ENCODE peak calls at places on chromosomes 11 and 22, in eight cellular contexts. N is NCI-H510A, X is heart left ventricle, L is kidney epithelial cell, Z is EL, Q is ureter, A is NCI-H1694, M is endothelial cell. K is an unnamed sample.

GRCh38 chr11:94787798-94788197 is 19.6 kb downstream of the AMOTL1 start:
- DNase-seq in N (no peak), M (no peak), X (no peak), Z (no peak), L (no peak), A (no peak), Q (no peak), K (peak)

GRCh38 chr22:43829904-43830851 is 18.1 kb upstream of the EFCAB6 start:
- DNase-seq in L (no peak), N (no peak), Q (no peak), M (no peak), Z (no peak), A (no peak), X (peak), K (peak)

GRCh38 chr11:67418476-67419281 is 3.2 kb downstream of the CARNS1 start:
- DNase-seq in L (no peak), M (no peak), N (no peak), Z (no peak), A (no peak), X (peak), Q (no peak), K (no peak)

GRCh38 chr22:29904020-29904419 is 21.0 kb downstream of the MTMR3 start:
- DNase-seq in Z (no peak), N (no peak), L (no peak), M (no peak), X (no peak), A (no peak), Q (no peak), K (no peak)

GRCh38 chr11:23311986-23312940 is 452.0 kb upstream of the CCDC179 start:
- DNase-seq in X (no peak), N (no peak), Z (peak), A (no peak), Q (no peak), M (no peak), L (no peak), K (peak)

GRCh38 chr11:67027943-67028542 is 5.1 kb downstream of the SYT12 start:
- DNase-seq in L (no peak), X (no peak), Q (no peak), M (no peak), Z (no peak), A (no peak), N (no peak), K (no peak)

GRCh38 chr11:112962854-112963367 is 1.7 kb downstream of the NCAM1 start:
- DNase-seq in N (peak), M (peak), Q (peak), A (no peak), L (no peak), X (peak), Z (peak), K (peak)

GRCh38 chr11:104127828-104128227 is 36.1 kb downstream of the PDGFD start:
- DNase-seq in Z (peak), Q (no peak), M (no peak), L (no peak), A (no peak), X (no peak), N (no peak), K (peak)

GRCh38 chr11:65423516-65424199 is 1.1 kb downstream of the NEAT1 start:
- DNase-seq in N (no peak), Q (no peak), L (no peak), M (no peak), X (peak), A (no peak), Z (peak), K (peak)

GRCh38 chr22:17707526-17707925 is 66.7 kb downstream of the BID start:
- DNase-seq in X (no peak), N (no peak), A (no peak), Q (no peak), Z (peak), L (no peak), M (no peak), K (peak)

GRCh38 chr11:72405009-72405408 is 29.3 kb downstream of the CLPB start:
- DNase-seq in A (peak), N (no peak), Z (no peak), L (no peak), X (no peak), Q (no peak), M (no peak), K (no peak)

GRCh38 chr11:13119928-13120520 is 110.9 kb downstream of the RASSF10 start:
- DNase-seq in A (peak), Q (no peak), Z (no peak), X (no peak), N (no peak), M (no peak), L (no peak), K (peak)

GRCh38 chr22:32802291-32802826 is 854 bp downstream of the TIMP3 start:
- DNase-seq in N (no peak), X (no peak), Q (no peak), Z (peak), L (no peak), A (no peak), M (no peak), K (no peak)

GRCh38 chr11:120612363-120613263 is 101.1 kb downstream of the GRIK4 start:
- DNase-seq in N (no peak), Q (no peak), M (no peak), X (peak), Z (peak), A (no peak), L (peak), K (peak)

GRCh38 chr11:135027461-135027860 is 615.4 kb upstream of the B3GAT1 start:
- DNase-seq in A (no peak), X (no peak), Q (no peak), N (no peak), M (peak), L (peak), Z (no peak), K (peak)

GRCh38 chr22:17946691-17947367 is 77.5 kb downstream of the MICAL3 start:
- DNase-seq in X (peak), N (no peak), Z (no peak), L (no peak), A (peak), M (no peak), Q (no peak), K (no peak)

GRCh38 chr11:93957553-93957952 is 63.6 kb upstream of the HEPHL1 start:
- DNase-seq in X (no peak), A (no peak), Z (no peak), Q (no peak), L (no peak), N (no peak), M (no peak), K (no peak)

GRCh38 chr11:71384561-71384960 is 63.6 kb downstream of the DHCR7 start:
- DNase-seq in X (no peak), N (no peak), A (no peak), M (no peak), Z (no peak), L (no peak), Q (no peak), K (no peak)

GRCh38 chr11:68142028-68142412 is 20.8 kb upstream of the CHKA start:
- DNase-seq in M (no peak), Q (peak), X (no peak), A (no peak), N (no peak), L (no peak), Z (no peak), K (no peak)

GRCh38 chr22:44703269-44703870 is 1.4 kb downstream of the PRR5 start:
- DNase-seq in L (no peak), N (no peak), M (no peak), A (no peak), X (no peak), Z (no peak), Q (no peak), K (no peak)

GRCh38 chr11:86184728-86185127 is 59.8 kb upstream of the EED start:
- DNase-seq in M (no peak), N (no peak), X (no peak), Z (no peak), L (no peak), Q (no peak), A (no peak), K (no peak)

GRCh38 chr11:86369668-86370067 is 5.0 kb upstream of the CCDC81 start:
- DNase-seq in L (no peak), Q (no peak), N (no peak), X (no peak), Z (no peak), M (no peak), A (no peak), K (no peak)

GRCh38 chr11:36622431-36623136 is 24.5 kb upstream of the RAG2 start:
- DNase-seq in X (no peak), Q (no peak), M (no peak), Z (peak), L (no peak), N (no peak), A (peak), K (peak)

GRCh38 chr11:127003260-127003981 is 2.9 kb upstream of the KIRREL3 start:
- DNase-seq in Q (no peak), L (no peak), N (peak), X (no peak), M (peak), Z (peak), A (peak), K (peak)

GRCh38 chr11:1073261-1073724 is 1.4 kb upstream of the MUC2 start:
- DNase-seq in Q (peak), L (no peak), X (no peak), M (no peak), Z (peak), N (no peak), A (no peak), K (peak)

GRCh38 chr11:64742087-64742939 is 1.6 kb downstream of the RASGRP2 start:
- DNase-seq in Q (no peak), A (no peak), Z (peak), L (no peak), M (peak), X (no peak), N (no peak), K (no peak)

GRCh38 chr11:19633276-19633675 is 79.4 kb upstream of the NAV2 start:
- DNase-seq in N (no peak), A (no peak), M (no peak), Q (peak), X (no peak), L (no peak), Z (no peak), K (no peak)

GRCh38 chr11:85682330-85683305 is 3.4 kb downstream of the CCDC89 start:
- DNase-seq in X (peak), N (peak), L (no peak), A (peak), Z (peak), Q (peak), M (no peak), K (peak)

GRCh38 chr11:113014731-113015455 is 53.7 kb downstream of the NCAM1 start:
- DNase-seq in A (peak), Q (no peak), M (no peak), L (no peak), Z (no peak), N (peak), X (peak), K (no peak)